ENCODE peak calls at places on chromosomes 6 and 20, in four cellular contexts. One of them, this sample, is unnamed.

GRCh38 chr6:99348220-99348822 is 1.2 kb downstream of the FAXC start:
- DNase-seq in epithelial cell of prostate: no peak
- DNase-seq in putamen: no peak
- DNase-seq in omental fat pad: no peak
- DNase-seq in this sample: no peak

GRCh38 chr20:64231621-64232550 is 23.7 kb upstream of the PCMTD2 start:
- DNase-seq in epithelial cell of prostate: no peak
- DNase-seq in putamen: no peak
- DNase-seq in omental fat pad: no peak
- DNase-seq in this sample: no peak

GRCh38 chr20:63232235-63233060 is 3.3 kb upstream of the BIRC7 start:
- DNase-seq in epithelial cell of prostate: no peak
- DNase-seq in putamen: no peak
- DNase-seq in omental fat pad: no peak
- DNase-seq in this sample: no peak

GRCh38 chr6:107536183-107536582 is 46.3 kb downstream of the SOBP start:
- DNase-seq in epithelial cell of prostate: no peak
- DNase-seq in putamen: no peak
- DNase-seq in omental fat pad: no peak
- DNase-seq in this sample: no peak

GRCh38 chr20:55592866-55593265 is 412.5 kb downstream of the CBLN4 start:
- DNase-seq in epithelial cell of prostate: no peak
- DNase-seq in putamen: no peak
- DNase-seq in omental fat pad: no peak
- DNase-seq in this sample: no peak

GRCh38 chr6:14086701-14087100 is 30.9 kb upstream of the CD83 start:
- DNase-seq in epithelial cell of prostate: no peak
- DNase-seq in putamen: no peak
- DNase-seq in omental fat pad: no peak
- DNase-seq in this sample: no peak

GRCh38 chr6:107654736-107655135 is 164.8 kb downstream of the SOBP start:
- DNase-seq in epithelial cell of prostate: no peak
- DNase-seq in putamen: no peak
- DNase-seq in omental fat pad: no peak
- DNase-seq in this sample: no peak

GRCh38 chr6:47309326-47310130 is at the start of gene TNFRSF21:
- DNase-seq in epithelial cell of prostate: peak
- DNase-seq in putamen: peak
- DNase-seq in omental fat pad: peak
- DNase-seq in this sample: peak

GRCh38 chr20:44599715-44600114 is 17.3 kb downstream of the PKIG start:
- DNase-seq in epithelial cell of prostate: no peak
- DNase-seq in putamen: no peak
- DNase-seq in omental fat pad: no peak
- DNase-seq in this sample: no peak

GRCh38 chr20:39534846-39535245 is 572.7 kb downstream of the DHX35 start:
- DNase-seq in epithelial cell of prostate: no peak
- DNase-seq in putamen: no peak
- DNase-seq in omental fat pad: no peak
- DNase-seq in this sample: no peak

GRCh38 chr6:110756817-110757216 is 58.5 kb downstream of the CDK19 start:
- DNase-seq in epithelial cell of prostate: no peak
- DNase-seq in putamen: no peak
- DNase-seq in omental fat pad: no peak
- DNase-seq in this sample: no peak

GRCh38 chr6:128841518-128841917 is 41.4 kb upstream of the LAMA2 start:
- DNase-seq in epithelial cell of prostate: no peak
- DNase-seq in putamen: no peak
- DNase-seq in omental fat pad: no peak
- DNase-seq in this sample: no peak

GRCh38 chr6:126293891-126294524 is 45.9 kb upstream of the CENPW start:
- DNase-seq in epithelial cell of prostate: no peak
- DNase-seq in putamen: no peak
- DNase-seq in omental fat pad: no peak
- DNase-seq in this sample: no peak

GRCh38 chr6:66731310-66731709 is 1024.3 kb upstream of the EYS start:
- DNase-seq in epithelial cell of prostate: no peak
- DNase-seq in putamen: no peak
- DNase-seq in omental fat pad: no peak
- DNase-seq in this sample: no peak

GRCh38 chr6:158621694-158622544 is 22.6 kb downstream of the DYNLT1 start:
- DNase-seq in epithelial cell of prostate: no peak
- DNase-seq in putamen: no peak
- DNase-seq in omental fat pad: no peak
- DNase-seq in this sample: no peak

GRCh38 chr6:31776961-31777666 is at the start of gene VWA7:
- DNase-seq in epithelial cell of prostate: peak
- DNase-seq in putamen: peak
- DNase-seq in omental fat pad: peak
- DNase-seq in this sample: no peak

GRCh38 chr20:1800777-1801176 is 94.4 kb upstream of the SIRPA start:
- DNase-seq in epithelial cell of prostate: no peak
- DNase-seq in putamen: no peak
- DNase-seq in omental fat pad: no peak
- DNase-seq in this sample: no peak

GRCh38 chr20:46142124-46142523 is 24.0 kb downstream of the CD40 start:
- DNase-seq in epithelial cell of prostate: no peak
- DNase-seq in putamen: no peak
- DNase-seq in omental fat pad: no peak
- DNase-seq in this sample: no peak

GRCh38 chr6:35474978-35475570 is 6.9 kb downstream of the RPL10A start:
- DNase-seq in epithelial cell of prostate: no peak
- DNase-seq in putamen: no peak
- DNase-seq in omental fat pad: no peak
- DNase-seq in this sample: no peak

GRCh38 chr6:11744753-11745152 is 33.9 kb downstream of the ADTRP start:
- DNase-seq in epithelial cell of prostate: no peak
- DNase-seq in putamen: no peak
- DNase-seq in omental fat pad: peak
- DNase-seq in this sample: peak

GRCh38 chr6:9252784-9253183 is 817.4 kb upstream of the SLC35B3 start:
- DNase-seq in epithelial cell of prostate: no peak
- DNase-seq in putamen: no peak
- DNase-seq in omental fat pad: no peak
- DNase-seq in this sample: no peak

GRCh38 chr20:50146214-50146613 is 7.3 kb downstream of the PEDS1 start:
- DNase-seq in epithelial cell of prostate: no peak
- DNase-seq in putamen: no peak
- DNase-seq in omental fat pad: no peak
- DNase-seq in this sample: no peak

GRCh38 chr20:33604991-33605370 is 57.1 kb upstream of the C20orf144 start:
- DNase-seq in epithelial cell of prostate: no peak
- DNase-seq in putamen: no peak
- DNase-seq in omental fat pad: no peak
- DNase-seq in this sample: no peak

GRCh38 chr6:21739241-21739640 is 145.7 kb downstream of the SOX4 start:
- DNase-seq in epithelial cell of prostate: no peak
- DNase-seq in putamen: no peak
- DNase-seq in omental fat pad: no peak
- DNase-seq in this sample: no peak

GRCh38 chr6:68650142-68650541 is 15.1 kb downstream of the ADGRB3 start:
- DNase-seq in epithelial cell of prostate: no peak
- DNase-seq in putamen: no peak
- DNase-seq in omental fat pad: no peak
- DNase-seq in this sample: no peak

GRCh38 chr6:165668951-165669350 is 5.9 kb upstream of the PDE10A start:
- DNase-seq in epithelial cell of prostate: no peak
- DNase-seq in putamen: no peak
- DNase-seq in omental fat pad: no peak
- DNase-seq in this sample: no peak

GRCh38 chr20:44460795-44461141 is 14.9 kb upstream of the TTPAL start:
- DNase-seq in epithelial cell of prostate: no peak
- DNase-seq in putamen: no peak
- DNase-seq in omental fat pad: no peak
- DNase-seq in this sample: no peak

GRCh38 chr20:4848041-4848440 is 126.3 kb downstream of the PRND start:
- DNase-seq in epithelial cell of prostate: no peak
- DNase-seq in putamen: no peak
- DNase-seq in omental fat pad: no peak
- DNase-seq in this sample: peak

This sample was measured in ascending aorta.